ENCODE peak calls at places on chromosomes 12 and 14, in eight cellular contexts. P is CD4-positive, alpha-beta T cell; Z is caudate nucleus; F is T-cell; O is AG09309; B is NCI-H1092 treated with DMSO at 0.1 percent for 48 hours; D is activated naive CD8-positive, alpha-beta T cell treated with anti-CD3 and anti-CD28 coated beads, Interleukin-2, amount 50 U/mL, for 24 hours; Q is stimulated activated naive B cell treated with anti-CD40 and anti-IgM and Interleukin-4, amounts not matched to agents 10 μg/mL and 1 μg/mL and 100 μg/mL, for 72 hours. J is an unnamed sample.

GRCh38 chr12:120225852-120226640 is 25.1 kb upstream of the RPLP0 start:
- DNase-seq in Z (no peak), P (no peak), F (no peak), B (no peak), D (no peak), Q (no peak), O (no peak), J (peak)

GRCh38 chr12:113464852-113465719 is 6.6 kb downstream of the LHX5 start:
- DNase-seq in Z (no peak), D (no peak), F (no peak), B (no peak), P (no peak), Q (no peak), O (no peak), J (no peak)

GRCh38 chr12:48105321-48105866 is 485 bp downstream of the SENP1 start:
- DNase-seq in Q (peak), Z (peak), B (peak), O (no peak), P (peak), D (peak), F (peak), J (peak)

GRCh38 chr12:30926243-30927209 is at the start of gene TSPAN11:
- DNase-seq in D (peak), F (no peak), Z (peak), O (no peak), Q (peak), B (peak), P (no peak), J (peak)

GRCh38 chr14:32494566-32495434 is 165.7 kb downstream of the AKAP6 start:
- DNase-seq in F (no peak), Q (no peak), D (no peak), B (no peak), Z (no peak), P (no peak), O (no peak), J (no peak)

GRCh38 chr12:100845095-100845494 is 50.5 kb downstream of the ANO4 start:
- DNase-seq in Z (no peak), Q (peak), O (no peak), D (no peak), B (no peak), P (no peak), F (no peak), J (no peak)

GRCh38 chr12:42588981-42589464 is 523 bp downstream of the PRICKLE1 start:
- DNase-seq in B (no peak), Q (peak), Z (peak), P (no peak), F (no peak), D (peak), O (no peak), J (peak)

GRCh38 chr12:70379856-70380255 is 13.8 kb downstream of the KCNMB4 start:
- DNase-seq in D (no peak), O (no peak), Z (no peak), P (no peak), F (no peak), B (no peak), Q (no peak), J (no peak)

GRCh38 chr12:64325055-64325454 is 65.5 kb downstream of the C12orf56 start:
- DNase-seq in Z (no peak), O (no peak), P (no peak), B (no peak), F (no peak), D (no peak), Q (no peak), J (no peak)

GRCh38 chr12:75981247-75981646 is 50.3 kb downstream of the PHLDA1 start:
- DNase-seq in D (no peak), O (no peak), B (no peak), F (no peak), Z (no peak), Q (no peak), P (no peak), J (no peak)

GRCh38 chr12:76402259-76402658 is 54.0 kb upstream of the BBS10 start:
- DNase-seq in B (no peak), P (no peak), Q (no peak), D (no peak), F (no peak), Z (no peak), O (no peak), J (no peak)

GRCh38 chr14:81245771-81246170 is 25.0 kb upstream of the GTF2A1 start:
- DNase-seq in Q (no peak), B (no peak), P (no peak), Z (no peak), D (no peak), F (no peak), O (no peak), J (no peak)

GRCh38 chr14:100772607-100773165 is 46.0 kb downstream of the DLK1 start:
- DNase-seq in O (no peak), P (no peak), Q (no peak), F (no peak), D (no peak), B (no peak), Z (no peak), J (no peak)

GRCh38 chr12:113396200-113396599 is 7.5 kb downstream of the SDS start:
- DNase-seq in P (no peak), Q (no peak), Z (no peak), B (no peak), O (no peak), D (no peak), F (no peak), J (no peak)

GRCh38 chr12:26097046-26097878 is 27.6 kb downstream of the BHLHE41 start:
- DNase-seq in D (peak), O (peak), Z (peak), F (peak), Q (peak), B (peak), P (peak), J (peak)

GRCh38 chr12:104736307-104736706 is 221.8 kb downstream of the SLC41A2 start:
- DNase-seq in D (no peak), Q (no peak), P (no peak), B (no peak), O (peak), F (no peak), Z (no peak), J (no peak)

GRCh38 chr14:49861581-49861922 is 9.0 kb upstream of the NEMF start:
- DNase-seq in Q (peak), O (peak), P (peak), F (peak), Z (peak), B (no peak), D (peak), J (peak)

GRCh38 chr14:38078393-38078792 is 129.3 kb upstream of the SSTR1 start:
- DNase-seq in F (peak), Z (no peak), B (no peak), D (no peak), Q (no peak), P (peak), O (no peak), J (no peak)

GRCh38 chr14:92484132-92484823 is 29.3 kb upstream of the RIN3 start:
- DNase-seq in D (no peak), Z (no peak), B (no peak), Q (no peak), O (no peak), F (no peak), P (no peak), J (no peak)

GRCh38 chr14:56949828-56950227 is 139.5 kb upstream of the OTX2 start:
- DNase-seq in Z (no peak), O (no peak), B (peak), D (no peak), Q (no peak), P (no peak), F (no peak), J (no peak)

GRCh38 chr12:112183141-112183581 is 57.8 kb downstream of the TRAFD1 start:
- DNase-seq in D (peak), O (peak), P (no peak), Q (no peak), F (no peak), Z (peak), B (no peak), J (peak)

GRCh38 chr14:56004323-56004722 is 113.9 kb upstream of the PELI2 start:
- DNase-seq in B (no peak), Q (no peak), P (no peak), O (no peak), Z (no peak), D (no peak), F (no peak), J (no peak)

GRCh38 chr14:63435838-63436237 is 107.3 kb downstream of the PPP2R5E start:
- DNase-seq in Z (no peak), O (peak), B (no peak), P (no peak), D (no peak), F (no peak), Q (no peak), J (no peak)

GRCh38 chr12:87853448-87854003 is 175.7 kb downstream of the C12orf50 start:
- DNase-seq in O (no peak), D (no peak), Q (no peak), Z (no peak), P (no peak), F (no peak), B (no peak), J (no peak)

GRCh38 chr14:32414808-32415255 is 85.7 kb downstream of the AKAP6 start:
- DNase-seq in B (no peak), Q (no peak), F (no peak), P (no peak), D (no peak), Z (no peak), O (no peak), J (no peak)

GRCh38 chr14:103045387-103045869 is 11.9 kb downstream of the CDC42BPB start:
- DNase-seq in D (no peak), F (no peak), B (no peak), Z (no peak), P (no peak), Q (no peak), O (no peak), J (peak)

GRCh38 chr12:33012226-33012625 is 115.6 kb upstream of the PKP2 start:
- DNase-seq in D (no peak), P (no peak), Q (no peak), F (no peak), O (no peak), Z (no peak), B (no peak), J (no peak)

GRCh38 chr12:51475543-51475942 is 50.9 kb downstream of the SLC4A8 start:
- DNase-seq in B (no peak), Z (no peak), F (no peak), Q (no peak), P (no peak), O (no peak), D (no peak), J (no peak)

GRCh38 chr12:90871697-90872096 is 83.3 kb downstream of the CCER1 start:
- DNase-seq in Z (no peak), D (no peak), B (no peak), Q (no peak), O (no peak), F (no peak), P (no peak), J (no peak)

GRCh38 chr12:40907115-40907521 is 214.9 kb downstream of the CNTN1 start:
- DNase-seq in D (no peak), F (no peak), B (no peak), Z (no peak), Q (no peak), P (no peak), O (no peak), J (peak)

GRCh38 chr14:35470775-35471174 is 63.2 kb upstream of the INSM2 start:
- DNase-seq in D (no peak), Z (no peak), O (no peak), Q (no peak), B (no peak), P (no peak), F (no peak), J (no peak)

GRCh38 chr14:93333631-93334095 is 827 bp upstream of the BTBD7 start:
- DNase-seq in B (no peak), F (no peak), Z (no peak), O (no peak), Q (no peak), D (no peak), P (no peak), J (no peak)

GRCh38 chr12:530871-531270 is 71.1 kb downstream of the B4GALNT3 start:
- DNase-seq in F (no peak), D (no peak), Q (no peak), O (no peak), P (no peak), B (no peak), Z (no peak), J (no peak)

GRCh38 chr14:102917469-102918211 is 4.8 kb upstream of the AMN start:
- DNase-seq in O (no peak), F (peak), D (peak), B (peak), P (peak), Z (peak), Q (no peak), J (peak)

GRCh38 chr12:77914089-77914488 is 83.4 kb downstream of the NAV3 start:
- DNase-seq in B (peak), Z (no peak), P (no peak), F (no peak), O (peak), D (no peak), Q (no peak), J (no peak)

GRCh38 chr12:89856431-89856830 is 147.8 kb upstream of the ATP2B1 start:
- DNase-seq in D (no peak), F (no peak), O (peak), B (no peak), Z (no peak), P (no peak), Q (peak), J (peak)

GRCh38 chr12:47868552-47869031 is 36.2 kb downstream of the VDR start:
- DNase-seq in F (no peak), D (no peak), Q (peak), Z (no peak), O (no peak), P (no peak), B (no peak), J (peak)

GRCh38 chr12:12513416-12514006 is 49.2 kb downstream of the DUSP16 start:
- DNase-seq in F (no peak), D (no peak), B (no peak), O (no peak), P (no peak), Q (no peak), Z (no peak), J (no peak)

J was measured in GM10248.